ENCODE peak calls at places on chromosomes 1 and 21, in four cellular contexts. A is tibial nerve, N is uterus, V is psoas muscle. J is an unnamed sample.

GRCh38 chr1:56617141-56617540 is 28.0 kb upstream of the PRKAA2 start:
- DNase-seq in A (no peak), N (no peak), V (no peak), J (no peak)

GRCh38 chr1:160459056-160459455 is 58.7 kb downstream of the VANGL2 start:
- DNase-seq in A (no peak), N (no peak), V (no peak), J (no peak)

GRCh38 chr1:98949166-98949565 is 55.5 kb downstream of the PLPPR5 start:
- DNase-seq in A (no peak), N (no peak), V (no peak), J (no peak)

GRCh38 chr21:36489103-36489785 is 9.3 kb upstream of the CLDN14 start:
- DNase-seq in A (no peak), N (no peak), V (no peak), J (no peak)

GRCh38 chr1:30872033-30872947 is 36.3 kb downstream of the SDC3 start:
- DNase-seq in A (no peak), N (no peak), V (no peak), J (no peak)

GRCh38 chr1:59318271-59318865 is 21.5 kb downstream of the FGGY start:
- DNase-seq in A (no peak), N (no peak), V (peak; percentile 62), J (no peak)

GRCh38 chr1:160171352-160171751 is 19.0 kb upstream of the CASQ1 start:
- DNase-seq in A (no peak), N (no peak), V (no peak), J (no peak)

GRCh38 chr1:217717959-217718358 is 86.8 kb downstream of the SPATA17 start:
- DNase-seq in A (no peak), N (no peak), V (no peak), J (no peak)

GRCh38 chr21:39924577-39925308 is 57.5 kb downstream of the PCP4 start:
- DNase-seq in A (no peak), N (no peak), V (no peak), J (no peak)

GRCh38 chr1:246680696-246681127 is 43.5 kb upstream of the SCCPDH start:
- DNase-seq in A (no peak), N (no peak), V (no peak), J (peak; percentile 72)

GRCh38 chr1:200302192-200302892 is 107.5 kb downstream of the ZNF281 start:
- DNase-seq in A (no peak), N (no peak), V (no peak), J (peak; percentile 25)

GRCh38 chr21:25330266-25330665 is 277.0 kb downstream of the MRPL39 start:
- DNase-seq in A (no peak), N (no peak), V (no peak), J (no peak)

GRCh38 chr1:89723863-89724262 is 90.9 kb downstream of the LRRC8C start:
- DNase-seq in A (no peak), N (peak; percentile 64), V (peak; percentile 74), J (peak; percentile 51)

GRCh38 chr21:31908106-31909031 is 35.5 kb downstream of the HUNK start:
- DNase-seq in A (no peak), N (peak; percentile 40), V (no peak), J (no peak)

GRCh38 chr1:15737324-15738319 is 1.6 kb downstream of the SLC25A34 start:
- DNase-seq in A (no peak), N (no peak), V (peak; percentile 57), J (no peak)

GRCh38 chr1:220283616-220284015 is 11.4 kb upstream of the RAB3GAP2 start:
- DNase-seq in A (no peak), N (no peak), V (no peak), J (no peak)

GRCh38 chr1:220275430-220275829 is 3.2 kb upstream of the RAB3GAP2 start:
- DNase-seq in A (no peak), N (no peak), V (no peak), J (no peak)

GRCh38 chr1:220278991-220279390 is 6.7 kb upstream of the RAB3GAP2 start:
- DNase-seq in A (no peak), N (no peak), V (no peak), J (no peak)

GRCh38 chr1:220280249-220280648 is 8.0 kb upstream of the RAB3GAP2 start:
- DNase-seq in A (no peak), N (no peak), V (no peak), J (no peak)

GRCh38 chr1:220281159-220281574 is 8.9 kb upstream of the RAB3GAP2 start:
- DNase-seq in A (no peak), N (no peak), V (no peak), J (no peak)
- TF ChIP-seq CTCF in A (peak; percentile 12), N (no peak), V (peak; percentile 50), J (peak; percentile 40)

GRCh38 chr21:14121719-14122118 is 89.0 kb downstream of the LIPI start:
- DNase-seq in A (no peak), N (no peak), V (no peak), J (no peak)
- H3K4me3 ChIP-seq in A (no peak overlapping the region), N (no peak overlapping the region), V (no peak overlapping the region), J (no peak overlapping the region)

GRCh38 chr1:19319196-19319595 is 7.1 kb downstream of the SLC66A1 start:
- DNase-seq in A (no peak), N (no peak), V (no peak), J (no peak)

GRCh38 chr1:19313636-19313959 is 1.5 kb downstream of the SLC66A1 start:
- DNase-seq in A (no peak), N (no peak), V (no peak), J (no peak)

GRCh38 chr1:19315378-19316206 is 3.5 kb downstream of the SLC66A1 start:
- DNase-seq in A (no peak), N (no peak), V (no peak), J (no peak)

GRCh38 chr1:19313961-19314882 is 2.1 kb downstream of the SLC66A1 start:
- DNase-seq in A (no peak), N (no peak), V (no peak), J (peak; percentile 27)

GRCh38 chr1:19317126-19317910 is 5.2 kb downstream of the SLC66A1 start:
- DNase-seq in A (no peak), N (no peak), V (no peak), J (no peak)
- H3K27ac ChIP-seq in A (no peak overlapping the region), N (no peak overlapping the region), V (no peak overlapping the region), J (no peak overlapping the region)

DNA sequence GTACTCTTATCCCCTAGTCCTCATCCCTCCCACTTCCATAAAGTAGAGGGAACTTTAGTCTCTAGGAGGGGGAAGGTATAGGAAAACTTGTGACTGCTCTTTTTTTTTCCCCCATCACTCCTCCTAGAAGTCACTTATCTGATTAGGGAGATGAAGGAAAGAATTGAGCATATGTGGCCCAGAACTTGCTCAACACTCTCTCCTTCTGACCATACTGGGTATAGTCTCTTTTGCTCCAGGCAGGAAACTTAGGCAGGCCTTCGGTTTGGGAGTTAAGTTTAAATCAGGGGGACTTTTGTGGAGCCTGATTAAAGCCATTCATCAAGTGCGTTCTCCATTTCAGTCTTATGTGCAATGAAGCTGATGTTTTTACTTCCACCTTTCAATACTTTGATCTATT is 5.8 kb downstream of the UBE2U start:
- DNase-seq in A (no peak), N (no peak), V (no peak), J (no peak)
- TF ChIP-seq CTCF in A (no peak), N (no peak), V (no peak), J (no peak)

DNA sequence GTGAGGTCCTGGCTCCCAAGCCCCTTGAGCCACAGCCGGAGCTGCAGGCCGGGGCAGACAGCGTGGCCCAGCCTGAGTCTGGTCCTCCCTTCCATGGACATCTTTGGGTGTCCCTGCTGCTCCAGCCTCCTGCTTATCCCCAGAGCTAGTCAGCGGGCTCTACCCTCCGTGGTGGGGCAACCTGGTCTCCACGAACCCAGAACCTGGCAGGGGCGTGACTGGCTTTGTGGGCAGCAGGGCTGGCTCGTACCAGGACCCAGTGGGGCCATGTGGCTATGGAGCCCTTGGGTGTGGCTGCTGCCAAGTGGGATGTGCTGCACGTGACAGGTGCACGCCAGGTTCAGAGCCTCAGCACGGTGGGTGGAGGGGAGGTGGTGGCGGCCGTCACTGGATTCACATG is 18.3 kb downstream of the CFAP410 start:
- DNase-seq in A (no peak), N (no peak), V (no peak), J (no peak)
- H3K4me3 ChIP-seq in A (no peak overlapping the region), N (no peak overlapping the region), V (no peak overlapping the region), J (no peak overlapping the region)

GRCh38 chr1:214463596-214463995 is 87.8 kb downstream of the PTPN14 start:
- DNase-seq in A (no peak), N (no peak), V (no peak), J (no peak)
- H3K27ac ChIP-seq in A (peak overlapping the region; percentile 70), N (no peak overlapping the region), V (peak overlapping the region; percentile 67), J (no peak overlapping the region)

DNA sequence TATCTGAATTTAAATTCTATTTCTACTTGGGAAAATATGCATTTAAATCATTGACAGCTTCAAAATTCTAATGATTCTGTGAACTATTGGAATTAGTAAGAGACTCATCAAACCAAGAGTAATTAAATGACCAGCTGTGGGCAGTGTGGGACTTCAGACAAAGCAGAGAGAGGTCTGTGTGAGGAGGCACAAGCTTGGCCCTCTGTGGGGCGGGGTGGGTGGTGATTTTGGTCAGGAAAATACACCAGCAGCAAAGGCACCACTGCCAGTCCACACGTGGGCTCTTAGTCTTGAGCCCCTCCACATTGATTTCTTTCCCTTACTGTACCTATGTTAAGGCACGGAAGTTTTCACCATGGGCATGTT is 39.2 kb upstream of the RAB4A start:
- DNase-seq in A (no peak), N (no peak), V (no peak), J (no peak)
- TF ChIP-seq CTCF in A (no peak), N (no peak), V (no peak), J (peak; percentile 55)

DNA sequence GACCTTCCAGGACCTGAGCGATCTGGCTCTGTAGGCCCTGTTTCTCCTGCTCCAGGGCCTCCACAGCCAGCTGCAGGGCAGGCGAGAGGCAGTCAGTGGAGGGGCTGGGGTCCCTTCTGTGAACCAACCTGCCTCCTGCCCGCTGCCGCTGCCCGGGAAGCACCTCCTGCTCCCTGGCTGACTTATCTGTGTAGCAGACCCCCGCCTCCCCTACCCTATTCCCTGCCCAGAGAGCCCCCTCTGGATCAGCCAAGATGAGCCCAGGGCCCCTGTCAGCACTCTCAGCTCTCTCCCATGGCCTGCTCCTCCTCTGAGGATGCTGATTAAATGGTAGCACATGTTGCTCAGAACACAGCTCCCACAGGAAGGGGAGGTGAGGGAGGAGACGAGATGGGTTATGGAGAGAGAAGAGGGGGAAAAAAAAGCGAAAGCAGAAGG is 1.9 kb downstream of the NES start:
- DNase-seq in A (no peak), N (no peak), V (peak; percentile 44), J (no peak)
- H3K4me3 ChIP-seq in A (peak overlapping the region; percentile 36), N (peak overlapping the region; percentile 39), V (peak overlapping the region; percentile 74), J (peak overlapping the region; percentile 59)

DNA sequence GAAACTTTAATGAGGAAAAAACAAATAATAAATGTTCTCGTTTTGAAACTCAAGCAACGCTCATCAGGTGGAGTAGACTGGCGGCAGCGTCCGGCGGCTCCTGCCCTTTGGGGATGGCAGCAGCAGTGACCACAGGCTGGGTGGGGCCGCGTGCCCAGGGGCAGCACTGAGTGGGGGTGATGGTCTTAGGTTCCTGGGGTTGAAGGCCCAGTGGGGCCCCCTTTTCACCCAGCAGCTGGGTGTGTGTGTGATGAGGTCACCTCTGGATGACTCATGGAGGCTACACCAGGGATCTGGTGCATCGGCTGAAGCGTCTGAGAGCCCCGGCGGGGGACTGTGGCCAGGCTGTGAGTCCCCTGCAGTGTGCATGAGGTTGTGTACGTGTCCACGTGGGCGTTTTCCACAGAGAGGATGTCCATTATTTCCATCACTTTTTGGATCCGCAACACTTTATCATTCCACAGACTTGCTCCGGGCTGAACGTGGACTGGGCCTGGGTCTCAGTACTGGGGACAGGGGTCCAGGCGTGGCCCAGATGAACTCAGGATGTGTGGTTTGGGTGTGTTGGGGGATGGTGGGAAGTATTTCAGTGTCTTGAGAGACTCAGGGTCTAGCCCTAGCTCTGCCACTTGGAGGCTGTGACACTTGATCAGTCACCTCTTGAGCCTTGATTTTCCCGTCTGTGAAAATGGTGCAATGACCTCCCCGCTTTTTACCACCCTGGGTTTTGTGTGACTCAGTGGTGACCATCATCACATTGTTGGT is 25.6 kb downstream of the LDLRAP1 start:
- DNase-seq in A (peak; percentile 32), N (peak; percentile 64), V (peak; percentile 74), J (no peak)
- H3K27ac ChIP-seq in A (peak overlapping the region; percentile 80), N (peak overlapping the region; percentile 87), V (peak overlapping the region; percentile 89), J (peak overlapping the region; percentile 98)

GRCh38 chr1:39639333-39640130 is at the start of gene HEYL:
- DNase-seq in A (peak; percentile 32), N (peak; percentile 90), V (peak; percentile 87), J (no peak)
- TF ChIP-seq CTCF in A (no peak), N (peak; percentile 25), V (peak; percentile 45), J (peak; percentile 13)